ENCODE peak calls at places on chromosomes 2 and 18, in five cellular contexts. One of them, this sample, is unnamed.

GRCh38 chr2:239634769-239635168 is 233.9 kb upstream of the HDAC4 start:
- DNase-seq in H9: no peak
- DNase-seq in stomach: no peak
- DNase-seq in anterior cingulate cortex: no peak
- DNase-seq in HT1080: no peak
- DNase-seq in this sample: no peak

GRCh38 chr2:75153221-75153620 is 46.1 kb downstream of the TACR1 start:
- DNase-seq in stomach: no peak
- DNase-seq in anterior cingulate cortex: no peak
- DNase-seq in H9: no peak
- DNase-seq in HT1080: no peak
- DNase-seq in this sample: no peak

GRCh38 chr2:138707424-138708074 is 72.6 kb downstream of the NXPH2 start:
- DNase-seq in HT1080: peak; percentile 61
- DNase-seq in anterior cingulate cortex: no peak
- DNase-seq in stomach: no peak
- DNase-seq in H9: no peak
- DNase-seq in this sample: no peak

GRCh38 chr2:111633139-111633538 is 250.9 kb downstream of the ANAPC1 start:
- DNase-seq in HT1080: no peak
- DNase-seq in H9: no peak
- DNase-seq in anterior cingulate cortex: no peak
- DNase-seq in stomach: no peak
- DNase-seq in this sample: no peak

GRCh38 chr18:51110073-51110797 is 80.2 kb downstream of the SMAD4 start:
- DNase-seq in H9: peak; percentile 83
- DNase-seq in stomach: peak; percentile 71
- DNase-seq in HT1080: peak; percentile 48
- DNase-seq in anterior cingulate cortex: peak; percentile 29
- DNase-seq in this sample: peak; percentile 65

GRCh38 chr2:202671317-202672035 is 36.7 kb downstream of the FAM117B start:
- DNase-seq in stomach: no peak
- DNase-seq in anterior cingulate cortex: no peak
- DNase-seq in H9: no peak
- DNase-seq in HT1080: no peak
- DNase-seq in this sample: no peak

GRCh38 chr2:132383956-132384355 is 32.6 kb upstream of the GPR39 start:
- DNase-seq in stomach: no peak
- DNase-seq in H9: no peak
- DNase-seq in anterior cingulate cortex: no peak
- DNase-seq in HT1080: no peak
- DNase-seq in this sample: no peak

GRCh38 chr2:176115883-176116813 is at the start of gene HOXD10:
- DNase-seq in anterior cingulate cortex: no peak
- DNase-seq in stomach: no peak
- DNase-seq in HT1080: no peak
- DNase-seq in H9: peak; percentile 86
- DNase-seq in this sample: no peak

GRCh38 chr2:212328129-212328528 is 210.5 kb downstream of the ERBB4 start:
- DNase-seq in HT1080: no peak
- DNase-seq in stomach: no peak
- DNase-seq in H9: no peak
- DNase-seq in anterior cingulate cortex: no peak
- DNase-seq in this sample: no peak

GRCh38 chr18:3593381-3593903 is 143.5 kb downstream of the TGIF1 start:
- DNase-seq in HT1080: peak; percentile 96
- DNase-seq in H9: no peak
- DNase-seq in anterior cingulate cortex: peak; percentile 72
- DNase-seq in stomach: no peak
- DNase-seq in this sample: no peak

GRCh38 chr18:44986933-44987332 is 306.2 kb downstream of the SETBP1 start:
- DNase-seq in anterior cingulate cortex: no peak
- DNase-seq in HT1080: no peak
- DNase-seq in stomach: no peak
- DNase-seq in H9: no peak
- DNase-seq in this sample: no peak

GRCh38 chr2:220077488-220077887 is 450.1 kb downstream of the SLC4A3 start:
- DNase-seq in HT1080: no peak
- DNase-seq in H9: no peak
- DNase-seq in anterior cingulate cortex: no peak
- DNase-seq in stomach: no peak
- DNase-seq in this sample: no peak

GRCh38 chr18:21557607-21558253 is 42.8 kb downstream of the ESCO1 start:
- DNase-seq in HT1080: no peak
- DNase-seq in anterior cingulate cortex: no peak
- DNase-seq in H9: no peak
- DNase-seq in stomach: no peak
- DNase-seq in this sample: no peak

GRCh38 chr2:233409286-233409991 is 55.1 kb downstream of the DGKD start:
- DNase-seq in HT1080: no peak
- DNase-seq in stomach: peak; percentile 74
- DNase-seq in anterior cingulate cortex: no peak
- DNase-seq in H9: no peak
- DNase-seq in this sample: no peak

GRCh38 chr2:237350070-237350469 is 63.9 kb downstream of the COL6A3 start:
- DNase-seq in HT1080: no peak
- DNase-seq in anterior cingulate cortex: no peak
- DNase-seq in stomach: no peak
- DNase-seq in H9: no peak
- DNase-seq in this sample: no peak

GRCh38 chr2:13106302-13106701 is 389.6 kb downstream of the TRIB2 start:
- DNase-seq in anterior cingulate cortex: no peak
- DNase-seq in HT1080: peak; percentile 6
- DNase-seq in H9: no peak
- DNase-seq in stomach: no peak
- DNase-seq in this sample: no peak

GRCh38 chr2:127423476-127423840 is 5.2 kb downstream of the PROC start:
- DNase-seq in HT1080: no peak
- DNase-seq in anterior cingulate cortex: no peak
- DNase-seq in stomach: peak; percentile 71
- DNase-seq in H9: no peak
- DNase-seq in this sample: no peak

GRCh38 chr18:63319383-63320040 is at the start of gene BCL2:
- DNase-seq in H9: peak; percentile 42
- DNase-seq in stomach: no peak
- DNase-seq in HT1080: peak; percentile 35
- DNase-seq in anterior cingulate cortex: peak; percentile 64
- DNase-seq in this sample: peak; percentile 27

GRCh38 chr2:141557329-141558098 is 573.3 kb downstream of the LRP1B start:
- DNase-seq in anterior cingulate cortex: no peak
- DNase-seq in H9: no peak
- DNase-seq in stomach: no peak
- DNase-seq in HT1080: peak; percentile 98
- DNase-seq in this sample: no peak

GRCh38 chr2:62184499-62185045 is 11.3 kb upstream of the B3GNT2 start:
- DNase-seq in HT1080: no peak
- DNase-seq in H9: no peak
- DNase-seq in stomach: no peak
- DNase-seq in anterior cingulate cortex: no peak
- DNase-seq in this sample: no peak

GRCh38 chr2:132589060-132589765 is 80.8 kb downstream of the LYPD1 start:
- DNase-seq in H9: no peak
- DNase-seq in stomach: no peak
- DNase-seq in HT1080: no peak
- DNase-seq in anterior cingulate cortex: no peak
- DNase-seq in this sample: no peak

GRCh38 chr18:52288403-52289004 is 51.5 kb upstream of the DCC start:
- DNase-seq in HT1080: no peak
- DNase-seq in stomach: peak; percentile 32
- DNase-seq in H9: peak; percentile 63
- DNase-seq in anterior cingulate cortex: no peak
- DNase-seq in this sample: no peak

GRCh38 chr18:78101091-78101490 is 851.4 kb downstream of the GALR1 start:
- DNase-seq in stomach: no peak
- DNase-seq in HT1080: no peak
- DNase-seq in H9: no peak
- DNase-seq in anterior cingulate cortex: no peak
- DNase-seq in this sample: no peak

GRCh38 chr2:222668755-222669154 is 2.7 kb upstream of the MOGAT1 start:
- DNase-seq in H9: no peak
- DNase-seq in stomach: no peak
- DNase-seq in anterior cingulate cortex: no peak
- DNase-seq in HT1080: no peak
- DNase-seq in this sample: no peak

GRCh38 chr18:29647700-29648099 is 1394.8 kb downstream of the DSC3 start:
- DNase-seq in HT1080: no peak
- DNase-seq in H9: no peak
- DNase-seq in anterior cingulate cortex: no peak
- DNase-seq in stomach: no peak
- DNase-seq in this sample: no peak

GRCh38 chr2:55097462-55098410 is 47.5 kb upstream of the RTN4 start:
- DNase-seq in stomach: no peak
- DNase-seq in HT1080: peak; percentile 49
- DNase-seq in anterior cingulate cortex: no peak
- DNase-seq in H9: no peak
- DNase-seq in this sample: no peak

GRCh38 chr18:36402765-36403396 is 105.4 kb downstream of the FHOD3 start:
- DNase-seq in stomach: no peak
- DNase-seq in HT1080: no peak
- DNase-seq in H9: peak; percentile 61
- DNase-seq in anterior cingulate cortex: no peak
- DNase-seq in this sample: no peak

GRCh38 chr18:74748809-74749208 is 151.1 kb downstream of the ZNF407 start:
- DNase-seq in stomach: no peak
- DNase-seq in HT1080: no peak
- DNase-seq in H9: no peak
- DNase-seq in anterior cingulate cortex: no peak
- DNase-seq in this sample: no peak

GRCh38 chr2:201432038-201432437 is 19.2 kb downstream of the TRAK2 start:
- DNase-seq in H9: no peak
- DNase-seq in HT1080: peak; percentile 85
- DNase-seq in anterior cingulate cortex: no peak
- DNase-seq in stomach: no peak
- DNase-seq in this sample: no peak

GRCh38 chr2:137838255-137839092 is 125.8 kb upstream of the HNMT start:
- DNase-seq in H9: no peak
- DNase-seq in anterior cingulate cortex: no peak
- DNase-seq in stomach: no peak
- DNase-seq in HT1080: peak; percentile 42
- DNase-seq in this sample: peak; percentile 9

GRCh38 chr18:11279461-11279860 is 130.1 kb upstream of the PIEZO2 start:
- DNase-seq in stomach: no peak
- DNase-seq in HT1080: peak; percentile 6
- DNase-seq in H9: no peak
- DNase-seq in anterior cingulate cortex: no peak
- DNase-seq in this sample: no peak

GRCh38 chr2:86480105-86480504 is 38.9 kb downstream of the KDM3A start:
- DNase-seq in anterior cingulate cortex: no peak
- DNase-seq in H9: no peak
- DNase-seq in HT1080: no peak
- DNase-seq in stomach: peak; percentile 57
- DNase-seq in this sample: no peak

GRCh38 chr2:206543073-206543472 is 99.2 kb upstream of the FAM237A start:
- DNase-seq in anterior cingulate cortex: no peak
- DNase-seq in HT1080: no peak
- DNase-seq in H9: no peak
- DNase-seq in stomach: no peak
- DNase-seq in this sample: no peak

GRCh38 chr18:6837904-6838303 is 108.4 kb downstream of the ARHGAP28 start:
- DNase-seq in stomach: no peak
- DNase-seq in anterior cingulate cortex: no peak
- DNase-seq in H9: no peak
- DNase-seq in HT1080: no peak
- DNase-seq in this sample: no peak

GRCh38 chr2:127580167-127581049 is 44.9 kb downstream of the MYO7B start:
- DNase-seq in H9: no peak
- DNase-seq in HT1080: no peak
- DNase-seq in stomach: peak; percentile 21
- DNase-seq in anterior cingulate cortex: no peak
- DNase-seq in this sample: no peak

GRCh38 chr2:10342245-10342951 is 39.7 kb downstream of the HPCAL1 start:
- DNase-seq in stomach: no peak
- DNase-seq in anterior cingulate cortex: no peak
- DNase-seq in H9: no peak
- DNase-seq in HT1080: no peak
- DNase-seq in this sample: no peak

GRCh38 chr2:130374587-130375290 is 18.9 kb downstream of the PTPN18 start:
- DNase-seq in anterior cingulate cortex: no peak
- DNase-seq in H9: no peak
- DNase-seq in stomach: no peak
- DNase-seq in HT1080: peak; percentile 49
- DNase-seq in this sample: no peak

This sample was measured in stimulated activated naive CD8-positive, alpha-beta T cell treated with anti-CD3 and anti-CD28 coated beads, Interleukin-15, amount 100 ng/mL, for 72 hours.